ENCODE peak calls at places on chromosomes 4 and X, in six cellular contexts. One of them, this sample, is unnamed.

GRCh38 chrX:1481636-1482529 is 29.2 kb upstream of the ASMTL start:
- DNase-seq in MM.1S: peak; percentile 85
- DNase-seq in K562: no peak
- DNase-seq in mammary epithelial cell: peak; percentile 44
- DNase-seq in HCT116: peak; percentile 73
- DNase-seq in SK-N-MC: peak; percentile 60
- DNase-seq in this sample: peak; percentile 83

GRCh38 chr4:6225469-6225868 is 25.1 kb upstream of the JAKMIP1 start:
- DNase-seq in MM.1S: peak; percentile 43
- DNase-seq in mammary epithelial cell: peak; percentile 13
- DNase-seq in K562: no peak
- DNase-seq in HCT116: no peak
- DNase-seq in SK-N-MC: no peak
- DNase-seq in this sample: peak; percentile 9

GRCh38 chrX:145751943-145752342 is 65.7 kb upstream of the SLITRK2 start:
- DNase-seq in mammary epithelial cell: no peak
- DNase-seq in K562: no peak
- DNase-seq in MM.1S: no peak
- DNase-seq in HCT116: no peak
- DNase-seq in SK-N-MC: no peak
- DNase-seq in this sample: peak; percentile 79

GRCh38 chr4:174256277-174256713 is 27.2 kb downstream of the FBXO8 start:
- DNase-seq in K562: no peak
- DNase-seq in MM.1S: no peak
- DNase-seq in HCT116: no peak
- DNase-seq in SK-N-MC: no peak
- DNase-seq in mammary epithelial cell: peak; percentile 11
- DNase-seq in this sample: peak; percentile 70

GRCh38 chrX:13664026-13664425 is 11.1 kb downstream of the TCEANC start:
- DNase-seq in MM.1S: no peak
- DNase-seq in K562: no peak
- DNase-seq in mammary epithelial cell: no peak
- DNase-seq in HCT116: no peak
- DNase-seq in SK-N-MC: no peak
- DNase-seq in this sample: no peak

GRCh38 chrX:133897593-133898163 is 87.7 kb downstream of the GPC3 start:
- DNase-seq in HCT116: no peak
- DNase-seq in mammary epithelial cell: no peak
- DNase-seq in SK-N-MC: no peak
- DNase-seq in K562: no peak
- DNase-seq in MM.1S: no peak
- DNase-seq in this sample: no peak

GRCh38 chr4:1511441-1512041 is 105.3 kb upstream of the NKX1-1 start:
- DNase-seq in SK-N-MC: no peak
- DNase-seq in HCT116: peak; percentile 69
- DNase-seq in K562: peak; percentile 70
- DNase-seq in mammary epithelial cell: no peak
- DNase-seq in MM.1S: peak; percentile 19
- DNase-seq in this sample: peak; percentile 3

GRCh38 chr4:159227378-159227777 is 124.5 kb downstream of the RAPGEF2 start:
- DNase-seq in HCT116: no peak
- DNase-seq in MM.1S: no peak
- DNase-seq in mammary epithelial cell: peak; percentile 51
- DNase-seq in SK-N-MC: no peak
- DNase-seq in K562: no peak
- DNase-seq in this sample: no peak

GRCh38 chr4:173317003-173317402 is 17.2 kb downstream of the HMGB2 start:
- DNase-seq in HCT116: no peak
- DNase-seq in mammary epithelial cell: no peak
- DNase-seq in K562: peak; percentile 36
- DNase-seq in SK-N-MC: no peak
- DNase-seq in MM.1S: no peak
- DNase-seq in this sample: no peak

GRCh38 chrX:15464704-15465103 is 28.4 kb downstream of the PIR start:
- DNase-seq in MM.1S: no peak
- DNase-seq in HCT116: no peak
- DNase-seq in K562: no peak
- DNase-seq in mammary epithelial cell: no peak
- DNase-seq in SK-N-MC: no peak
- DNase-seq in this sample: peak; percentile 3

GRCh38 chr4:171340282-171340681 is 472.9 kb upstream of the GALNTL6 start:
- DNase-seq in HCT116: no peak
- DNase-seq in K562: no peak
- DNase-seq in MM.1S: no peak
- DNase-seq in SK-N-MC: no peak
- DNase-seq in mammary epithelial cell: no peak
- DNase-seq in this sample: no peak

GRCh38 chr4:29536745-29537144 is 1183.4 kb upstream of the PCDH7 start:
- DNase-seq in K562: no peak
- DNase-seq in MM.1S: no peak
- DNase-seq in mammary epithelial cell: no peak
- DNase-seq in SK-N-MC: no peak
- DNase-seq in HCT116: no peak
- DNase-seq in this sample: no peak

GRCh38 chrX:133390647-133391046 is 24.6 kb downstream of the GPC4 start:
- DNase-seq in K562: no peak
- DNase-seq in HCT116: no peak
- DNase-seq in mammary epithelial cell: no peak
- DNase-seq in MM.1S: no peak
- DNase-seq in SK-N-MC: no peak
- DNase-seq in this sample: peak; percentile 8

GRCh38 chr4:39044947-39045734 is 12.9 kb upstream of the TMEM156 start:
- DNase-seq in HCT116: no peak
- DNase-seq in mammary epithelial cell: peak; percentile 18
- DNase-seq in MM.1S: no peak
- DNase-seq in SK-N-MC: no peak
- DNase-seq in K562: peak; percentile 75
- DNase-seq in this sample: no peak

GRCh38 chrX:3044671-3045070 is 3.4 kb downstream of the ARSF start:
- DNase-seq in mammary epithelial cell: no peak
- DNase-seq in K562: no peak
- DNase-seq in SK-N-MC: no peak
- DNase-seq in HCT116: no peak
- DNase-seq in MM.1S: no peak
- DNase-seq in this sample: no peak

GRCh38 chr4:22515145-22515887 is 550 bp downstream of the ADGRA3 start:
- DNase-seq in MM.1S: peak; percentile 63
- DNase-seq in K562: peak; percentile 18
- DNase-seq in SK-N-MC: no peak
- DNase-seq in HCT116: no peak
- DNase-seq in mammary epithelial cell: peak; percentile 74
- DNase-seq in this sample: peak; percentile 81

GRCh38 chr4:154528866-154529265 is 21.3 kb downstream of the PLRG1 start:
- DNase-seq in mammary epithelial cell: peak; percentile 35
- DNase-seq in HCT116: no peak
- DNase-seq in MM.1S: no peak
- DNase-seq in K562: no peak
- DNase-seq in SK-N-MC: no peak
- DNase-seq in this sample: peak; percentile 9

DNA sequence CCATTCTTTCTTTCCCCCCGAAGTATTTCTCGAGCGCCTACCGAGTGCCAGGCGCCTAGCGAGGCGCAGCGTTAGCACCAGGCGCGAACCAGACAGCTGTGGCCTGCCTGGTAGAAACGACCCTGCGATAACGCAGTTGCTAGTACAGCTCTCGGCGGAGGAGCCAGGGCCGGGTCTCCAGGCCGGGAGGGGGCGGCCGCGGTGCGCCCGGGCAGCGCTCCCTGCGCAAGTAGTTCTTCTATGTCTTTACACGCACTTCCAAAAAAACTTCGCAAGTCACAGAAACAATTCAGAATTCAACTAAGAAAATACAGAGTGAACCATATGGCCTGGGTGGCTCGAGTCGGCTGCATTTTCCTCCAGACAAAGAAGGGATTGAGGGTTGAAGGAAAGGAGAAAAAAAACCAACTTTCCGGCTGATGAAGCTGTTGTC is 7.0 kb upstream of the NEUROG2 start:
- DNase-seq in MM.1S: peak; percentile 85
- DNase-seq in mammary epithelial cell: peak; percentile 29
- DNase-seq in SK-N-MC: no peak
- DNase-seq in HCT116: no peak
- DNase-seq in K562: peak; percentile 45
- DNase-seq in this sample: peak; percentile 57
- TF ChIP-seq EZH2 in MM.1S: no peak
- TF ChIP-seq EZH2 in mammary epithelial cell: peak; percentile 19
- TF ChIP-seq EZH2 in SK-N-MC: no peak
- TF ChIP-seq EZH2 in HCT116: no peak
- TF ChIP-seq EZH2 in K562: no peak
- TF ChIP-seq EZH2 in this sample: no peak

DNA sequence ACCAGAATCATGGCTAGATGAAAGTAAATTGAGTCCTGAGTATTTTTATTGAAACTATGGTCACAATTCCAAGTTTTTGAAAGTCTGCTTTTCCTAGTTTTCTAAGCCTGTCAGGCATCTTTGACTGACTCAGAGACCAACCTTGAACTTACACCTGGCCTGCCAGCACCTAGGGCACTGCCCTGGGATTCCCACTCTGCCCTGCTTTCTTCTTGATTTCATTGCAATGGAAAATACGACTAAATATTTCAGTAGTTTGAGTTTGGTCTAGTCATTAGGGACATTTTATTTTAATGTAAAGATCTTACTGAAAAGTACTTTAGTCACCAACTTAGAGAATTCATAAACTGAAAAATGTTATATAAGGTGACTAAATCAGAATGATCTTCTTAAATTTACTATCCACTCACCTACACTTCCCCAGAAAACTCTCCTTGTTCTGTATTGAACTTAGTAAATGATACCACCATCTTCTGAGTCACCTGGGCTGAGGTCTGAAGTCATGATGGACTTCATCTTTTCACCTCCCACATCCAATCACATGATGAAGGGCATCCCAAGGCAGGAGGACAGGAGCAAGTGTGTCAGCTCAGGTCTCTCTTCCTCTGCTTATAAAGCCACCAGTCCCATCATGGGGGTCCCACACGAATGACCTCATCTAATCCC is 11.6 kb upstream of the PYURF start:
- DNase-seq in MM.1S: no peak
- DNase-seq in K562: no peak
- DNase-seq in HCT116: no peak
- DNase-seq in SK-N-MC: no peak
- DNase-seq in mammary epithelial cell: no peak
- DNase-seq in this sample: no peak
- H3K9ac ChIP-seq in MM.1S: no peak overlapping the region
- H3K9ac ChIP-seq in K562: no peak overlapping the region
- H3K9ac ChIP-seq in HCT116: no peak overlapping the region
- H3K9ac ChIP-seq in SK-N-MC: no peak overlapping the region
- H3K9ac ChIP-seq in mammary epithelial cell: no peak overlapping the region
- H3K9ac ChIP-seq in this sample: no peak overlapping the region

DNA sequence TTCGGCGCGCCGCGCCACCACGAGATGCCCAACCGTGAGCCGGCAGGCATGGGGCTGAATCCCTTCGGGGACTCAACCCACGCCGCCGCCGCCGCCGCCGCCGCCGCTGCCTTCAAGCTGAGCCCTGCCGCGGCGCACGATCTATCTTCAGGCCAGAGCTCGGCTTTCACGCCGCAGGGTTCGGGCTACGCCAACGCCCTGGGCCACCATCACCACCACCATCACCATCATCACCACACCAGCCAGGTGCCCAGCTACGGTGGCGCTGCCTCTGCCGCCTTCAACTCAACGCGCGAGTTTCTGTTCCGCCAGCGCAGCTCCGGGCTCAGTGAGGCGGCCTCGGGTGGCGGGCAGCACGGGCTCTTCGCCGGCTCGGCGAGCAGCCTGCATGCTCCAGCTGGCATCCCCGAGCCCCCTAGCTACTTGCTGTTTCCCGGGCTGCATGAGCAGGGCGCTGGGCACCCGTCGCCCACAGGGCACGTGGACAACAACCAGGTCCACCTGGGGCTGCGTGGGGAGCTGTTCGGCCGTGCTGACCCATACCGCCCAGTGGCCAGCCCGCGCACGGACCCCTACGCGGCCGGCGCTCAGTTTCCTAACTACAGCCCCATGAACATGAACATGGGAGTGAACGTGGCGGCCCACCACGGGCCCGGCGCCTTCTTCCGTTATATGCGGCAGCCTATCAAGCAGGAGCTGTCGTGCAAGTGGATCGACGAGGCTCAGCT is 983 bp downstream of the ZIC3 start:
- DNase-seq in SK-N-MC: no peak
- DNase-seq in HCT116: no peak
- DNase-seq in MM.1S: no peak
- DNase-seq in K562: no peak
- DNase-seq in mammary epithelial cell: no peak
- DNase-seq in this sample: no peak
- TF ChIP-seq EZH2 in SK-N-MC: no peak
- TF ChIP-seq EZH2 in HCT116: no peak
- TF ChIP-seq EZH2 in MM.1S: no peak
- TF ChIP-seq EZH2 in K562: no peak
- TF ChIP-seq EZH2 in mammary epithelial cell: no peak
- TF ChIP-seq EZH2 in this sample: peak; percentile 47

GRCh38 chr4:8109406-8110065 is 49.1 kb downstream of the ABLIM2 start:
- DNase-seq in MM.1S: no peak
- DNase-seq in mammary epithelial cell: no peak
- DNase-seq in SK-N-MC: no peak
- DNase-seq in HCT116: no peak
- DNase-seq in K562: no peak
- DNase-seq in this sample: no peak
- H3K9ac ChIP-seq in MM.1S: no peak overlapping the region
- H3K9ac ChIP-seq in mammary epithelial cell: no peak overlapping the region
- H3K9ac ChIP-seq in SK-N-MC: no peak overlapping the region
- H3K9ac ChIP-seq in HCT116: no peak overlapping the region
- H3K9ac ChIP-seq in K562: no peak overlapping the region
- H3K9ac ChIP-seq in this sample: no peak overlapping the region

GRCh38 chrX:129652565-129653169 is 2.1 kb downstream of the APLN start:
- DNase-seq in SK-N-MC: no peak
- DNase-seq in K562: no peak
- DNase-seq in mammary epithelial cell: no peak
- DNase-seq in HCT116: no peak
- DNase-seq in MM.1S: no peak
- DNase-seq in this sample: no peak

GRCh38 chrX:129655547-129656248 is 942 bp upstream of the APLN start:
- DNase-seq in SK-N-MC: no peak
- DNase-seq in MM.1S: peak; percentile 42
- DNase-seq in K562: no peak
- DNase-seq in HCT116: no peak
- DNase-seq in mammary epithelial cell: peak; percentile 23
- DNase-seq in this sample: no peak

GRCh38 chrX:129654652-129655546 is at the start of gene APLN:
- DNase-seq in HCT116: no peak
- DNase-seq in MM.1S: peak; percentile 15
- DNase-seq in K562: peak; percentile 26
- DNase-seq in mammary epithelial cell: peak; percentile 30
- DNase-seq in SK-N-MC: no peak
- DNase-seq in this sample: peak; percentile 42

GRCh38 chrX:129653181-129653984 is 1.4 kb downstream of the APLN start:
- DNase-seq in MM.1S: no peak
- DNase-seq in SK-N-MC: no peak
- DNase-seq in K562: no peak
- DNase-seq in HCT116: no peak
- DNase-seq in mammary epithelial cell: no peak
- DNase-seq in this sample: no peak

GRCh38 chrX:129653985-129654651 is 638 bp downstream of the APLN start:
- DNase-seq in K562: no peak
- DNase-seq in HCT116: no peak
- DNase-seq in MM.1S: peak; percentile 57
- DNase-seq in SK-N-MC: no peak
- DNase-seq in mammary epithelial cell: peak; percentile 23
- DNase-seq in this sample: no peak
- TF ChIP-seq EZH2 in K562: no peak
- TF ChIP-seq EZH2 in HCT116: no peak
- TF ChIP-seq EZH2 in MM.1S: no peak
- TF ChIP-seq EZH2 in SK-N-MC: no peak
- TF ChIP-seq EZH2 in mammary epithelial cell: no peak
- TF ChIP-seq EZH2 in this sample: no peak

This sample was measured in fibroblast of lung.